ENCODE peak calls at places on chromosomes 12 and 14, in ten cellular contexts. A, K, W, V, R, F, S, Y, L and I are unnamed samples.

GRCh38 chr14:71418591-71419245 is 511.5 kb downstream of the PCNX1 start:
- DNase-seq in Y (no peak), K (peak; percentile 21), W (no peak), V (no peak), A (no peak), R (no peak), S (no peak), F (no peak), L (no peak), I (no peak)

GRCh38 chr12:25501565-25501964 is 51.5 kb downstream of the LMNTD1 start:
- DNase-seq in L (no peak), A (no peak), F (no peak), K (no peak), S (peak; percentile 14), W (peak; percentile 33), Y (no peak), V (no peak), R (peak; percentile 53), I (no peak)

GRCh38 chr14:80215756-80216581 is 4.7 kb upstream of the DIO2 start:
- DNase-seq in Y (peak; percentile 68), A (no peak), L (peak; percentile 87), W (peak; percentile 49), R (peak; percentile 62), K (no peak), V (no peak), F (no peak), S (peak; percentile 57), I (peak; percentile 19)

GRCh38 chr12:32486158-32486557 is 86.8 kb downstream of the FGD4 start:
- DNase-seq in K (no peak), W (no peak), R (peak; percentile 17), Y (no peak), V (no peak), S (no peak), F (peak; percentile 17), A (peak; percentile 85), L (no peak), I (no peak)

GRCh38 chr12:54140958-54141388 is 47.8 kb downstream of the SMUG1 start:
- DNase-seq in V (no peak), R (no peak), W (no peak), L (no peak), S (peak; percentile 70), F (no peak), K (no peak), A (no peak), Y (peak; percentile 48), I (peak; percentile 63)

GRCh38 chr12:68175566-68176033 is 16.1 kb upstream of the IFNG start:
- DNase-seq in Y (no peak), W (no peak), K (no peak), R (no peak), S (no peak), V (no peak), A (no peak), F (no peak), L (no peak), I (no peak)

GRCh38 chr12:7642876-7643309 is 22.8 kb downstream of the APOBEC1 start:
- DNase-seq in F (peak; percentile 47), W (no peak), A (peak; percentile 3), Y (peak; percentile 45), V (no peak), K (no peak), R (peak; percentile 1), L (no peak), S (peak; percentile 37), I (peak; percentile 72)

GRCh38 chr12:62720661-62721330 is 214.2 kb downstream of the PPM1H start:
- DNase-seq in S (peak; percentile 67), F (no peak), L (no peak), W (peak; percentile 83), K (no peak), Y (no peak), V (no peak), R (peak; percentile 77), A (peak; percentile 48), I (no peak)

GRCh38 chr14:22276913-22277816 is 311.9 kb downstream of the DAD1 start:
- DNase-seq in F (no peak), L (no peak), R (peak; percentile 14), K (peak; percentile 6), S (peak; percentile 30), A (peak; percentile 37), V (no peak), W (peak; percentile 35), Y (peak; percentile 34), I (peak; percentile 57)

GRCh38 chr12:28925726-28926376 is 223.2 kb upstream of the FAR2 start:
- DNase-seq in L (no peak), V (no peak), F (no peak), R (peak; percentile 81), Y (no peak), W (peak; percentile 88), S (peak; percentile 86), K (no peak), A (no peak), I (no peak)

GRCh38 chr14:83689265-83689664 is 1840.7 kb upstream of the FLRT2 start:
- DNase-seq in Y (no peak), L (no peak), R (no peak), F (no peak), V (no peak), W (no peak), S (no peak), A (no peak), K (no peak), I (no peak)

GRCh38 chr12:77599782-77600491 is 230.8 kb upstream of the NAV3 start:
- DNase-seq in S (no peak), F (no peak), R (no peak), Y (no peak), K (no peak), W (no peak), A (no peak), L (no peak), V (no peak), I (no peak)

GRCh38 chr12:66539451-66539850 is 139.4 kb downstream of the GRIP1 start:
- DNase-seq in R (no peak), Y (no peak), F (no peak), V (no peak), K (no peak), A (no peak), L (no peak), W (no peak), S (no peak), I (no peak)

GRCh38 chr14:76696361-76696760 is 64.9 kb upstream of the VASH1 start:
- DNase-seq in V (no peak), S (no peak), Y (no peak), A (no peak), K (no peak), R (no peak), L (no peak), F (no peak), W (no peak), I (no peak)

GRCh38 chr12:106179086-106179485 is 40.3 kb upstream of the NUAK1 start:
- DNase-seq in A (no peak), F (no peak), K (no peak), W (no peak), R (no peak), V (peak; percentile 11), S (no peak), Y (peak; percentile 36), L (no peak), I (no peak)
- H3K27ac ChIP-seq in A (no peak overlapping the region), F (no peak overlapping the region), K (no peak overlapping the region), W (no peak overlapping the region), R (no peak overlapping the region), V (peak overlapping the region; percentile 77), S (no peak overlapping the region), Y (peak overlapping the region; percentile 65), L (no peak overlapping the region), I (no peak overlapping the region)

GRCh38 chr12:126807312-126807711 is 1459.7 kb upstream of the TMEM132C start:
- DNase-seq in Y (no peak), V (no peak), K (no peak), W (no peak), R (no peak), A (no peak), F (no peak), S (no peak), L (no peak), I (no peak)

DNA sequence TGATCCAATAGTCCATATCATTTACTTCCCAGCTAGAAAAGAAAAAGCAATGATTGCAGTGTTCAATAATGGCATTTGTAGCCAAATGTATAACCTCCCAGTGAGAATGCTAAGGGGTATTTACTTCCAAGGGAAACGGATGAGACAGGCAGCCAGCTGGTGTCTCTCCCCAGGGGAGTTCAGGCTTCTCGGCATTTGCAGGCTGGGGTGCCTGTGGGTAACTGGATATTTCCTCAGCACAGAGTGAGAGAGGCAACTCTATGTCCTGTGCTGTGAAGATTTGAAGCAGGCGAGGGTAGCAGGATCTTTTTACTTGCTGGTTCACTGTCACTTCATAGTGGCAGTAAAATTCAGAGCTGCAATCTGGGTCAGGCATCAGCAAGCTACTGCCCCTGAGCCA is 1455.6 kb upstream of the TMEM132C start:
- DNase-seq in L (no peak), V (no peak), W (no peak), R (no peak), S (no peak), K (no peak), Y (peak; percentile 6), A (no peak), F (no peak), I (peak; percentile 0)
- H3K4me2 ChIP-seq in L (no peak overlapping the region), V (no peak overlapping the region), W (no peak overlapping the region), R (no peak overlapping the region), S (no peak overlapping the region), K (no peak overlapping the region), Y (no peak overlapping the region), A (no peak overlapping the region), F (no peak overlapping the region), I (no peak overlapping the region)

GRCh38 chr14:68596701-68597100 is 196.2 kb downstream of the ZFP36L1 start:
- DNase-seq in A (no peak), S (no peak), F (no peak), Y (no peak), K (no peak), W (no peak), V (no peak), R (no peak), L (no peak), I (no peak)
- H3K27ac ChIP-seq in A (no peak overlapping the region), S (no peak overlapping the region), F (no peak overlapping the region), Y (no peak overlapping the region), K (no peak overlapping the region), W (no peak overlapping the region), V (no peak overlapping the region), R (no peak overlapping the region), L (peak overlapping the region; percentile 99), I (no peak overlapping the region)

GRCh38 chr14:61476105-61476736 is 154.8 kb downstream of the PRKCH start:
- DNase-seq in S (peak; percentile 9), L (no peak), K (no peak), V (no peak), W (no peak), R (no peak), F (no peak), A (no peak), Y (no peak), I (no peak)

GRCh38 chr14:61474021-61474420 is 152.6 kb downstream of the PRKCH start:
- DNase-seq in V (no peak), L (no peak), Y (no peak), F (no peak), A (no peak), W (no peak), K (no peak), R (no peak), S (no peak), I (no peak)

GRCh38 chr14:61474671-61475070 is 153.3 kb downstream of the PRKCH start:
- DNase-seq in F (no peak), V (no peak), R (no peak), A (no peak), K (no peak), Y (no peak), L (no peak), W (no peak), S (no peak), I (no peak)

GRCh38 chr14:61476737-61477410 is 155.5 kb downstream of the PRKCH start:
- DNase-seq in L (peak; percentile 50), R (peak; percentile 94), K (peak; percentile 11), W (peak; percentile 99), A (peak; percentile 100), V (no peak), S (peak; percentile 85), F (no peak), Y (no peak), I (no peak)

GRCh38 chr14:61475316-61475715 is 153.9 kb downstream of the PRKCH start:
- DNase-seq in Y (peak; percentile 86), W (peak; percentile 84), R (peak; percentile 63), L (peak; percentile 53), V (peak; percentile 37), F (no peak), A (peak; percentile 74), K (peak; percentile 38), S (peak; percentile 88), I (peak; percentile 88)
- H3K4me2 ChIP-seq in Y (no peak overlapping the region), W (no peak overlapping the region), R (no peak overlapping the region), L (no peak overlapping the region), V (no peak overlapping the region), F (peak overlapping the region; percentile 66), A (peak overlapping the region; percentile 75), K (no peak overlapping the region), S (peak overlapping the region; percentile 31), I (no peak overlapping the region)